ENCODE peak calls at places on chromosomes 5 and 9, in eight cellular contexts. W is K562, I is heart left ventricle, K is neuronal stem cell, Z is aorta, J is left ventricle myocardium inferior, H is lower lobe of right lung, T is fibroblast of lung. R is an unnamed sample.

GRCh38 chr9:99130069-99130468 is 25.2 kb downstream of the TGFBR1 start:
- DNase-seq in W (no peak), I (no peak), K (no peak), Z (no peak), J (no peak), H (no peak), T (no peak), R (no peak)

GRCh38 chr9:127116946-127117345 is 5.5 kb downstream of the ANGPTL2 start:
- DNase-seq in W (no peak), I (peak), K (no peak), Z (no peak), J (no peak), H (no peak), T (peak), R (peak)

GRCh38 chr9:131402738-131403492 is 9.0 kb downstream of the PRRC2B start:
- DNase-seq in W (peak), I (peak), K (no peak), Z (peak), J (peak), H (peak), T (peak), R (peak)

GRCh38 chr5:75048457-75048953 is 3.9 kb downstream of the GCNT4 start:
- DNase-seq in W (no peak), I (no peak), K (no peak), Z (no peak), J (no peak), H (no peak), T (peak), R (peak)

GRCh38 chr9:133540336-133541025 is 6.0 kb downstream of the ADAMTSL2 start:
- DNase-seq in W (peak), I (no peak), K (no peak), Z (no peak), J (no peak), H (no peak), T (no peak), R (no peak)

GRCh38 chr5:149750596-149750995 is 20.5 kb downstream of the PPARGC1B start:
- DNase-seq in W (no peak), I (no peak), K (no peak), Z (no peak), J (no peak), H (no peak), T (no peak), R (no peak)

GRCh38 chr9:209143-209758 is 5.4 kb upstream of the DOCK8 start:
- DNase-seq in W (peak), I (no peak), K (no peak), Z (no peak), J (no peak), H (no peak), T (no peak), R (no peak)

GRCh38 chr9:113520109-113520642 is 56.6 kb downstream of the RGS3 start:
- DNase-seq in W (no peak), I (no peak), K (no peak), Z (no peak), J (no peak), H (no peak), T (peak), R (no peak)

GRCh38 chr9:81689343-81690175 is at the start of gene TLE1:
- DNase-seq in W (no peak), I (peak), K (peak), Z (peak), J (peak), H (peak), T (peak), R (peak)

GRCh38 chr5:175517824-175518450 is 39.6 kb downstream of the SFXN1 start:
- DNase-seq in W (peak), I (no peak), K (no peak), Z (no peak), J (no peak), H (no peak), T (peak), R (peak)

GRCh38 chr5:131381792-131382191 is 117.9 kb downstream of the CDC42SE2 start:
- DNase-seq in W (no peak), I (no peak), K (no peak), Z (no peak), J (no peak), H (no peak), T (no peak), R (no peak)

GRCh38 chr5:112479418-112479817 is 60.3 kb upstream of the EPB41L4A start:
- DNase-seq in W (no peak), I (no peak), K (no peak), Z (no peak), J (no peak), H (no peak), T (peak), R (peak)

GRCh38 chr9:135544981-135545635 is 818 bp upstream of the OBP2A start:
- DNase-seq in W (no peak), I (no peak), K (no peak), Z (peak), J (no peak), H (no peak), T (no peak), R (no peak)

GRCh38 chr5:68189613-68190012 is 25.9 kb upstream of the PIK3R1 start:
- DNase-seq in W (no peak), I (no peak), K (no peak), Z (no peak), J (no peak), H (no peak), T (no peak), R (no peak)

GRCh38 chr5:143472576-143472975 is 69.1 kb upstream of the NR3C1 start:
- DNase-seq in W (no peak), I (no peak), K (no peak), Z (no peak), J (no peak), H (no peak), T (no peak), R (no peak)

GRCh38 chr5:118224546-118224945 is 763.8 kb downstream of the DTWD2 start:
- DNase-seq in W (no peak), I (no peak), K (no peak), Z (no peak), J (no peak), H (no peak), T (peak), R (peak)

GRCh38 chr5:73030995-73031394 is 75.2 kb downstream of the FCHO2 start:
- DNase-seq in W (no peak), I (no peak), K (peak), Z (no peak), J (no peak), H (no peak), T (peak), R (peak)

GRCh38 chr5:75265731-75266130 is 29.1 kb upstream of the ANKRD31 start:
- DNase-seq in W (no peak), I (no peak), K (no peak), Z (no peak), J (no peak), H (no peak), T (peak), R (peak)

GRCh38 chr5:179385892-179386291 is 40.6 kb upstream of the ADAMTS2 start:
- DNase-seq in W (no peak), I (no peak), K (no peak), Z (peak), J (no peak), H (no peak), T (no peak), R (no peak)

GRCh38 chr5:179381691-179382090 is 36.4 kb upstream of the ADAMTS2 start:
- DNase-seq in W (no peak), I (no peak), K (no peak), Z (peak), J (no peak), H (no peak), T (no peak), R (no peak)

GRCh38 chr5:179393078-179393477 is 47.8 kb upstream of the ADAMTS2 start:
- DNase-seq in W (no peak), I (no peak), K (no peak), Z (no peak), J (no peak), H (no peak), T (peak), R (peak)

GRCh38 chr5:179382486-179382885 is 37.2 kb upstream of the ADAMTS2 start:
- DNase-seq in W (no peak), I (no peak), K (no peak), Z (peak), J (no peak), H (no peak), T (no peak), R (no peak)

DNA sequence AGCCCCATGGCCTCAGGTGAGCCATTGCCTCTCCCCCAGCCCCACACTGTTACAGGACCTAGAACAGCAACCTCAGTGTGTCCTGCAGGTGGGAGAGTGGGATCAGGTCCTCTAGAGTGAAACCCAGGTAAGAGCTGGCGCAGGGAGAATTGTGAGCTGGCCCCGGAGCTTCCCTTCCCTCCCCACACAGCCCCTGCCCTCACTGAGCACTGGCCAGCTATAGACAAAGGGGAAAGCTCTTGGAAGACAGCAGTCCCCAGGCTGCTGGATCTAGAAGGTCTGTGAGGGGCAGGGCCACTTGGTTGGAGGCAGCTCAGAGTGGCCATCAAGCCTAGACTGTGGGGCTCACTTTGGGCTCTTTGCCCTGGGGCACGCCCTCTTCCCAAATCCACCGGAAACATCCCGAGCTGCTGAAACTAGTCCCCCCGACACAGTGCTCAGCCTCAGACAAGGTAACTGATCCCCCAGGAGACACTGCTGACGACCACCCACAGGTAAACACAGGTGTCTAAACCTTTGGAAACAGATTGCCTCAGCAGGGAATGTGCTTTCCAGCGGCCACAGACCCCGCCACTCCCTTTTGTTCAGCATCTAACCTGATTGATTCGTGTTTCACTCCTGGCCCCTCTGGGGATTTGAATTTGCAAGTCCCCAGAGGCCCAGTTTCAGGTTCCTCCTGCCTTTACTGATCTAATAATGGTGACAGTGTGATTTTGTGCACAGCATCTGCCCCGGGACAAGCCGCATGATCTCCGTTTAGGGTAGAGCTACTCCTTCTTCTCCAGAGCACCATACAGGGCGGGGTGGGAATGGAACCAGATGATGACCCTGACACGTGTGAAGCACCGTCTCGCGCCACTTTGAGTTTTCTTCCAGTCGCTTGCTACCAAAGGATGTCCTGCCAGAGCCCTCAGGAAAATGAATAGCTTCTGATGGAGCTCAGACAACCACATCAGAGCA is 42.2 kb upstream of the ADAMTS2 start:
- DNase-seq in W (no peak), I (no peak), K (no peak), Z (peak), J (no peak), H (no peak), T (no peak), R (no peak)
- H3K4me3 ChIP-seq in W (no peak), I (no peak), K (no peak), Z (no peak), J (no peak), H (no peak), T (no peak), R (no peak)

GRCh38 chr5:122183795-122184185 is 54.4 kb downstream of the ZNF474 start:
- DNase-seq in W (no peak), I (no peak), K (no peak), Z (no peak), J (no peak), H (no peak), T (no peak), R (no peak)

GRCh38 chr5:122184676-122185255 is 55.4 kb downstream of the ZNF474 start:
- DNase-seq in W (no peak), I (no peak), K (no peak), Z (no peak), J (no peak), H (no peak), T (no peak), R (no peak)

GRCh38 chr5:122180863-122181519 is 51.6 kb downstream of the ZNF474 start:
- DNase-seq in W (no peak), I (no peak), K (no peak), Z (no peak), J (no peak), H (no peak), T (peak), R (peak)

GRCh38 chr5:122183098-122183794 is 53.9 kb downstream of the ZNF474 start:
- DNase-seq in W (no peak), I (peak), K (no peak), Z (peak), J (peak), H (peak), T (peak), R (peak)

DNA sequence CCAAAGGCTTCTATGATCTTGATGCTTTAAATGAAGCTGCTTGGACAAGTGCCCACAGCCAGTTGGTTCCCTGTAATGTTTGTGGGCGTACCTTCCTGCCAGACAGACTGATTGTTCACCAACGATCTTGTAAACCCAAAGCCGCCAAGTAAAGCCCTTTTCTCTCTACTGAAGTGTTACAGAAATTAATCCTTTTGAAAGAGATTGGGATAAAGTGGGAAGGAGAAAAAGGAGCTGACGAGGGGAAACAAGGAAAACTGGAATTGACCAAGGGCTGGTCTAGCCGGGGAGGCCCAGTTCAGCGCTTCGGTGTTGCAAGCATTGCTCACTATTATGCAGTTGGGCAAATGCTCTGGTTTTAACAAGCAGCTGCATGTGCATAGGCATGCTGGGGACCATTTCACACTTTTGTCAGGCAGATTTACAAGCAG is 53.2 kb downstream of the ZNF474 start:
- DNase-seq in W (no peak), I (peak), K (no peak), Z (peak), J (peak), H (no peak), T (peak), R (peak)
- H3K4me3 ChIP-seq in W (no peak), I (no peak), K (no peak), Z (peak), J (no peak), H (no peak), T (no peak), R (peak)

GRCh38 chr5:139671096-139671841 is 23.1 kb downstream of the CXXC5 start:
- DNase-seq in W (no peak), I (no peak), K (no peak), Z (no peak), J (peak), H (no peak), T (peak), R (no peak)
- H3K4me3 ChIP-seq in W (no peak), I (peak), K (no peak), Z (no peak), J (peak), H (peak), T (no peak), R (no peak)

DNA sequence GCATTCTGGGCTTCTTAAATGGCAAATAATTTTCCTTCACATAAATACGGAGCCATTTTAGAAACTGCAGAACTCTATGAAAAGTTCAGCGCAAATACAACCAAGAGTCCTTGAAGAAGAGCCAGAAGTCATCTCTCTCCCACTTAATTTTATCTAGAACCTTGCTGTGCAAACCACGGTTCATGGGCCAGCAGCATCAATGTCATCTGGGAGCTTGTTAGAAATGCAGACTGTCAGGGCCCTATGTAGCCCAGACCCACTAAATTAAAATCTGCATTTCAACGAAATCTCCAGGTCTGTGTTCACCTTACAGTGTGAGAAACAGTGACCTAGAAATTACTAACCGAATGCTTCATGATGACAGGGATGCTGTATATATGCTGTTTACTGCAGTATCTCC is 12.2 kb downstream of the EFNA5 start:
- DNase-seq in W (no peak), I (no peak), K (no peak), Z (no peak), J (no peak), H (no peak), T (no peak), R (no peak)
- H3K4me3 ChIP-seq in W (no peak), I (no peak), K (no peak), Z (no peak), J (no peak), H (no peak), T (no peak), R (no peak)

DNA sequence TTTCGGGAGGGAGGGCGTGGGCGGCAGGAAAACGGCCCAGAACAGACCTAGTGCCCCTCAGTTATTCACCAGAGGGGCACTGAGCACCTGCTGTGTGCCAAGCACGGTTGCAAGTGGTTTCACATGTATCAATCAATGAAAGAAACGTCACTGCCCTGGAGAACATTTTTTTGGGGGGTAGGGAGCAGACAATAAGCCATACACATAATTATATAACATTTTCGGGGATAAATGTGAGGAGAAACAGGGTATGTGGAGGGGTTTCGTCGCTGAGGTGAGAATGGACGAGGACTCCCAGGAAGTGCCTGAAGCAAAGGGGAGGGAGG is 444 bp upstream of the ZNF354A start:
- DNase-seq in W (no peak), I (no peak), K (no peak), Z (no peak), J (no peak), H (no peak), T (no peak), R (no peak)
- H3K4me3 ChIP-seq in W (no peak), I (peak), K (no peak), Z (no peak), J (peak), H (peak), T (peak), R (peak)

GRCh38 chr5:160174780-160175437 is 54.4 kb upstream of the FABP6 start:
- DNase-seq in W (no peak), I (no peak), K (no peak), Z (no peak), J (no peak), H (no peak), T (peak), R (no peak)
- H3K4me3 ChIP-seq in W (no peak), I (no peak), K (no peak), Z (no peak), J (no peak), H (no peak), T (no peak), R (no peak)

DNA sequence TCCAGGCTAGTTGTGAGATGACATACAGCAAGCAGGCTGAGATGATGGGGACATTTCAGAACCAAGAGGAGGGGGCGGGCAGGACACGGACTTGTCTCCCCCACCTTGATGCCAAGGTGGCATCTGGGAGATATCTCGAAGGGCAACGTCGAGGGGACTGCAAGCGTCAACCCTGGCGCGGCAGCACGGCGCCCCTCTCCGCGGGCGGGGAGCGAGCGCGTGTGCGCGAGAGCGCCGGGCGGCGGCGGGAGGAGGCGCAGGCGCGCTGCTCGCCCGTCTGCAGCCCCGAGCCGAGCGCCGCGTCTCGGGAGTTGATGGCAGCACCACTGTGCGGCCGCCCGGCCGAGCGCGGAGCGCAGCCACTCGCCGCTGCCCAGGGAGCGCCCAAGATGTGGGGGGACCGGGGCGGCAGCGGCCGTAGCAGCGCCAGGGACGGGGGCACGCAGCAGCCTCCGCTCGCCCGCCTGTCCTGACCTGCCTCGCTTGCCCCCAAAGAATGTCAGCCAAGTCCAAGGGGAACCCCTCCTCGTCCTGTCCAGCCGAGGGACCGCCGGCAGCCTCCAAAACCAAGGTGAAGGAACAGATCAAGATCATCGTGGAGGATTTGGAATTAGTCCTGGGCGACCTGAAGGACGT is at the start of gene PRR16:
- DNase-seq in W (peak), I (peak), K (peak), Z (peak), J (peak), H (no peak), T (peak), R (peak)
- H3K4me3 ChIP-seq in W (peak), I (peak), K (peak), Z (peak), J (peak), H (peak), T (peak), R (peak)

GRCh38 chr5:57441557-57441956 is 41.1 kb downstream of the ACTBL2 start:
- DNase-seq in W (peak), I (no peak), K (no peak), Z (no peak), J (no peak), H (no peak), T (peak), R (peak)
- H3K4me3 ChIP-seq in W (no peak), I (no peak), K (no peak), Z (no peak), J (no peak), H (no peak), T (no peak), R (peak)

DNA sequence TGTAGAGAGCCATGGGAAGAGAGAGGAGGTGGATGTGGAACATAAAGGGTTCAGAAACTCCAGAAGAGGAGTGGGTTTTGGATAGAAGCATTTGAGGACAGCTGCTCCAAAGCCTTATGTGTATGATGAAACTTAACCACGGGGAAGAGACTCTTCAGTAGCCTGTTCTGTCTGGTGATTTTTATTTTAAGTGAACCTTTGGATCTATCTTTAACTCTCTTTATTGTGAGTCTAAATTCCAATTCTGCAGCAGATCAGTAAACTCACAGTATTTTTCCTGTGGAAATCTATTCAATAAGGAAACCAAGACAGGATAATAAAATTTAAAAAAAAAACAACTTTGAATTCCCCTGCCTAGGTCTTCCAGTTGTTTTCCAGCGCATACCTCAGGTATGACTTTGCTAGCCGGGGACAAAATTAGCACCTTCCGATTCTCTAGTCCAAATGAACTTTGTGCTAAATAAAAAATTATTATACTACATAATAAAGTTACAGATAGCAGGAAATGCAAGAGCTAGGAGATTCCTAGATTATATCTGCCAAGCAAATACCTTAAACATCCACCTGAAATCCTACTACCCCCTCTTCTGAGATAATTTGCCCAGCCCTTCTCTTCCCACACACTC is 101.9 kb downstream of the NLN start:
- DNase-seq in W (no peak), I (no peak), K (no peak), Z (no peak), J (no peak), H (no peak), T (no peak), R (no peak)
- H3K4me3 ChIP-seq in W (no peak), I (no peak), K (no peak), Z (no peak), J (no peak), H (no peak), T (no peak), R (no peak)

R was measured in AG10803.